ENCODE peak calls at places on chromosome 9, in six cellular contexts. G, M, Y, L, T and J are unnamed samples.
A peak's percentile ranks its signal among the peaks of the same experiment; 100 is the strongest.

GRCh38 chr9:95081998-95082397 is 235.5 kb downstream of the FANCC start:
- DNase-seq in G (no peak), L (no peak), Y (no peak), M (no peak), T (no peak), J (no peak)

GRCh38 chr9:131627846-131628820 is 82.8 kb downstream of the PRRT1B start:
- DNase-seq in T (peak; percentile 67), M (peak; percentile 39), G (no peak), L (peak; percentile 18), Y (peak; percentile 52), J (peak; percentile 60)

GRCh38 chr9:108386859-108387384 is 468.9 kb downstream of the ACTL7B start:
- DNase-seq in M (no peak), G (no peak), T (peak; percentile 64), Y (no peak), L (no peak), J (peak; percentile 28)

GRCh38 chr9:18393340-18394130 is 80.4 kb upstream of the ADAMTSL1 start:
- DNase-seq in M (no peak), G (no peak), L (no peak), Y (peak; percentile 97), T (peak; percentile 90), J (peak; percentile 96)

GRCh38 chr9:95497772-95498171 is 19.0 kb downstream of the PTCH1 start:
- DNase-seq in Y (peak; percentile 26), L (no peak), T (no peak), G (no peak), M (no peak), J (no peak)

GRCh38 chr9:109118802-109119438 is 827 bp downstream of the TMEM245 start:
- DNase-seq in L (no peak), Y (no peak), M (peak; percentile 42), T (no peak), G (no peak), J (no peak)

GRCh38 chr9:127493592-127494303 is 42.4 kb downstream of the LRSAM1 start:
- DNase-seq in G (no peak), L (no peak), T (no peak), Y (no peak), M (no peak), J (no peak)

GRCh38 chr9:114396558-114397218 is 8.9 kb upstream of the AKNA start:
- DNase-seq in M (no peak), Y (peak; percentile 79), T (peak; percentile 87), G (no peak), L (no peak), J (no peak)

GRCh38 chr9:128685636-128686489 is 3.2 kb upstream of the SET start:
- DNase-seq in M (peak; percentile 53), L (no peak), T (no peak), G (no peak), Y (no peak), J (no peak)